ENCODE peak calls at places on chromosomes 16 and 17, in five cellular contexts. One of them, this sample, is unnamed.

GRCh38 chr16:31484491-31485171 is 1.7 kb downstream of the SLC5A2 start:
- DNase-seq in tibial artery: no peak
- DNase-seq in choroid plexus epithelial cell: peak; percentile 17
- DNase-seq in NCI-H1105 treated with DMSO at 0.1 percent for 48 hours: no peak
- DNase-seq in posterior vena cava: peak; percentile 80
- DNase-seq in this sample: no peak

GRCh38 chr17:76240461-76241204 is at the start of gene RNF157:
- DNase-seq in tibial artery: no peak
- DNase-seq in choroid plexus epithelial cell: peak; percentile 42
- DNase-seq in NCI-H1105 treated with DMSO at 0.1 percent for 48 hours: peak; percentile 12
- DNase-seq in posterior vena cava: no peak
- DNase-seq in this sample: no peak

GRCh38 chr17:70906808-70907207 is 737.5 kb downstream of the KCNJ2 start:
- DNase-seq in tibial artery: no peak
- DNase-seq in choroid plexus epithelial cell: peak; percentile 83
- DNase-seq in NCI-H1105 treated with DMSO at 0.1 percent for 48 hours: no peak
- DNase-seq in posterior vena cava: no peak
- DNase-seq in this sample: no peak

GRCh38 chr16:54070944-54071343 is 215.6 kb downstream of the IRX3 start:
- DNase-seq in tibial artery: no peak
- DNase-seq in choroid plexus epithelial cell: no peak
- DNase-seq in NCI-H1105 treated with DMSO at 0.1 percent for 48 hours: no peak
- DNase-seq in posterior vena cava: no peak
- DNase-seq in this sample: no peak

GRCh38 chr17:47225436-47225858 is 16.3 kb downstream of the MYL4 start:
- DNase-seq in tibial artery: peak; percentile 95
- DNase-seq in choroid plexus epithelial cell: peak; percentile 92
- DNase-seq in NCI-H1105 treated with DMSO at 0.1 percent for 48 hours: no peak
- DNase-seq in posterior vena cava: no peak
- DNase-seq in this sample: no peak

GRCh38 chr17:73371285-73371684 is 59.5 kb upstream of the CDC42EP4 start:
- DNase-seq in tibial artery: no peak
- DNase-seq in choroid plexus epithelial cell: peak; percentile 86
- DNase-seq in NCI-H1105 treated with DMSO at 0.1 percent for 48 hours: no peak
- DNase-seq in posterior vena cava: no peak
- DNase-seq in this sample: no peak

GRCh38 chr16:47848481-47849109 is 307.2 kb downstream of the ABCC12 start:
- DNase-seq in tibial artery: no peak
- DNase-seq in choroid plexus epithelial cell: peak; percentile 72
- DNase-seq in NCI-H1105 treated with DMSO at 0.1 percent for 48 hours: no peak
- DNase-seq in posterior vena cava: no peak
- DNase-seq in this sample: no peak

GRCh38 chr17:3955373-3955978 is 8.8 kb downstream of the ATP2A3 start:
- DNase-seq in tibial artery: no peak
- DNase-seq in choroid plexus epithelial cell: no peak
- DNase-seq in NCI-H1105 treated with DMSO at 0.1 percent for 48 hours: no peak
- DNase-seq in posterior vena cava: no peak
- DNase-seq in this sample: no peak

GRCh38 chr17:72270530-72270929 is 149.7 kb downstream of the SOX9 start:
- DNase-seq in tibial artery: peak; percentile 63
- DNase-seq in choroid plexus epithelial cell: peak; percentile 38
- DNase-seq in NCI-H1105 treated with DMSO at 0.1 percent for 48 hours: peak; percentile 81
- DNase-seq in posterior vena cava: peak; percentile 93
- DNase-seq in this sample: peak; percentile 8

GRCh38 chr17:63881935-63882601 is at the start of gene GH2:
- DNase-seq in tibial artery: no peak
- DNase-seq in choroid plexus epithelial cell: peak; percentile 62
- DNase-seq in NCI-H1105 treated with DMSO at 0.1 percent for 48 hours: no peak
- DNase-seq in posterior vena cava: peak; percentile 81
- DNase-seq in this sample: no peak

GRCh38 chr17:16353702-16354174 is 469 bp upstream of the CENPV start:
- DNase-seq in tibial artery: no peak
- DNase-seq in choroid plexus epithelial cell: no peak
- DNase-seq in NCI-H1105 treated with DMSO at 0.1 percent for 48 hours: no peak
- DNase-seq in posterior vena cava: peak; percentile 69
- DNase-seq in this sample: no peak

GRCh38 chr17:77613181-77613580 is 345.3 kb upstream of the TNRC6C start:
- DNase-seq in tibial artery: peak; percentile 68
- DNase-seq in choroid plexus epithelial cell: no peak
- DNase-seq in NCI-H1105 treated with DMSO at 0.1 percent for 48 hours: no peak
- DNase-seq in posterior vena cava: peak; percentile 85
- DNase-seq in this sample: no peak

GRCh38 chr16:69921125-69921524 is 30.0 kb upstream of the CLEC18A start:
- DNase-seq in tibial artery: no peak
- DNase-seq in choroid plexus epithelial cell: peak; percentile 37
- DNase-seq in NCI-H1105 treated with DMSO at 0.1 percent for 48 hours: no peak
- DNase-seq in posterior vena cava: no peak
- DNase-seq in this sample: no peak

GRCh38 chr17:44976198-44976597 is 8.1 kb upstream of the C1QL1 start:
- DNase-seq in tibial artery: no peak
- DNase-seq in choroid plexus epithelial cell: no peak
- DNase-seq in NCI-H1105 treated with DMSO at 0.1 percent for 48 hours: no peak
- DNase-seq in posterior vena cava: no peak
- DNase-seq in this sample: no peak

GRCh38 chr16:90047714-90048346 is 28.6 kb upstream of the DBNDD1 start:
- DNase-seq in tibial artery: no peak
- DNase-seq in choroid plexus epithelial cell: no peak
- DNase-seq in NCI-H1105 treated with DMSO at 0.1 percent for 48 hours: no peak
- DNase-seq in posterior vena cava: no peak
- DNase-seq in this sample: no peak

This sample was measured in DMS79.